ENCODE peak calls at places on chromosomes 13 and 19, in eight cellular contexts. One of them, this sample, is unnamed.

GRCh38 chr19:17874423-17875135 is 2.8 kb downstream of the SLC5A5 start:
- DNase-seq in mesothelial cell of epicardium: no peak
- DNase-seq in fibroblast of the aortic adventitia: no peak
- DNase-seq in astrocyte of the cerebellum: no peak
- DNase-seq in kidney epithelial cell: no peak
- DNase-seq in dorsolateral prefrontal cortex: no peak
- DNase-seq in AG04450: no peak
- DNase-seq in spleen: no peak
- DNase-seq in this sample: no peak

GRCh38 chr13:93283255-93283654 is 56.6 kb downstream of the GPC6 start:
- DNase-seq in mesothelial cell of epicardium: no peak
- DNase-seq in fibroblast of the aortic adventitia: no peak
- DNase-seq in astrocyte of the cerebellum: no peak
- DNase-seq in kidney epithelial cell: no peak
- DNase-seq in dorsolateral prefrontal cortex: no peak
- DNase-seq in AG04450: no peak
- DNase-seq in spleen: no peak
- DNase-seq in this sample: no peak

GRCh38 chr13:85436029-85436428 is 363.2 kb downstream of the SLITRK6 start:
- DNase-seq in mesothelial cell of epicardium: no peak
- DNase-seq in fibroblast of the aortic adventitia: no peak
- DNase-seq in astrocyte of the cerebellum: no peak
- DNase-seq in kidney epithelial cell: no peak
- DNase-seq in dorsolateral prefrontal cortex: no peak
- DNase-seq in AG04450: no peak
- DNase-seq in spleen: no peak
- DNase-seq in this sample: no peak

GRCh38 chr19:49534632-49535385 is 7.0 kb downstream of the RCN3 start:
- DNase-seq in mesothelial cell of epicardium: no peak
- DNase-seq in fibroblast of the aortic adventitia: no peak
- DNase-seq in astrocyte of the cerebellum: no peak
- DNase-seq in kidney epithelial cell: no peak
- DNase-seq in dorsolateral prefrontal cortex: no peak
- DNase-seq in AG04450: no peak
- DNase-seq in spleen: no peak
- DNase-seq in this sample: no peak

GRCh38 chr13:80249906-80250513 is 90.9 kb downstream of the SPRY2 start:
- DNase-seq in mesothelial cell of epicardium: no peak
- DNase-seq in fibroblast of the aortic adventitia: peak
- DNase-seq in astrocyte of the cerebellum: no peak
- DNase-seq in kidney epithelial cell: no peak
- DNase-seq in dorsolateral prefrontal cortex: no peak
- DNase-seq in AG04450: no peak
- DNase-seq in spleen: no peak
- DNase-seq in this sample: no peak

GRCh38 chr13:32951580-32951979 is 64.6 kb upstream of the KL start:
- DNase-seq in mesothelial cell of epicardium: no peak
- DNase-seq in fibroblast of the aortic adventitia: no peak
- DNase-seq in astrocyte of the cerebellum: no peak
- DNase-seq in kidney epithelial cell: no peak
- DNase-seq in dorsolateral prefrontal cortex: no peak
- DNase-seq in AG04450: no peak
- DNase-seq in spleen: no peak
- DNase-seq in this sample: no peak

GRCh38 chr19:42468273-42468796 is 25.6 kb upstream of the CXCL17 start:
- DNase-seq in mesothelial cell of epicardium: no peak
- DNase-seq in fibroblast of the aortic adventitia: peak
- DNase-seq in astrocyte of the cerebellum: no peak
- DNase-seq in kidney epithelial cell: no peak
- DNase-seq in dorsolateral prefrontal cortex: no peak
- DNase-seq in AG04450: peak
- DNase-seq in spleen: no peak
- DNase-seq in this sample: no peak

GRCh38 chr13:84430441-84430840 is 548.2 kb upstream of the SLITRK1 start:
- DNase-seq in mesothelial cell of epicardium: no peak
- DNase-seq in fibroblast of the aortic adventitia: peak
- DNase-seq in astrocyte of the cerebellum: no peak
- DNase-seq in kidney epithelial cell: no peak
- DNase-seq in dorsolateral prefrontal cortex: no peak
- DNase-seq in AG04450: no peak
- DNase-seq in spleen: no peak
- DNase-seq in this sample: no peak

GRCh38 chr13:113877149-113877990 is 13.5 kb upstream of the GAS6 start:
- DNase-seq in mesothelial cell of epicardium: no peak
- DNase-seq in fibroblast of the aortic adventitia: no peak
- DNase-seq in astrocyte of the cerebellum: no peak
- DNase-seq in kidney epithelial cell: no peak
- DNase-seq in dorsolateral prefrontal cortex: no peak
- DNase-seq in AG04450: no peak
- DNase-seq in spleen: no peak
- DNase-seq in this sample: peak

GRCh38 chr19:16016226-16017137 is 59.8 kb upstream of the TPM4 start:
- DNase-seq in mesothelial cell of epicardium: no peak
- DNase-seq in fibroblast of the aortic adventitia: no peak
- DNase-seq in astrocyte of the cerebellum: no peak
- DNase-seq in kidney epithelial cell: no peak
- DNase-seq in dorsolateral prefrontal cortex: peak
- DNase-seq in AG04450: no peak
- DNase-seq in spleen: no peak
- DNase-seq in this sample: no peak

GRCh38 chr19:45498411-45499195 is at the start of gene PPM1N:
- DNase-seq in mesothelial cell of epicardium: no peak
- DNase-seq in fibroblast of the aortic adventitia: no peak
- DNase-seq in astrocyte of the cerebellum: no peak
- DNase-seq in kidney epithelial cell: no peak
- DNase-seq in dorsolateral prefrontal cortex: no peak
- DNase-seq in AG04450: no peak
- DNase-seq in spleen: peak
- DNase-seq in this sample: peak

GRCh38 chr19:45717983-45718650 is 12.6 kb downstream of the FBXO46 start:
- DNase-seq in mesothelial cell of epicardium: no peak
- DNase-seq in fibroblast of the aortic adventitia: no peak
- DNase-seq in astrocyte of the cerebellum: no peak
- DNase-seq in kidney epithelial cell: no peak
- DNase-seq in dorsolateral prefrontal cortex: no peak
- DNase-seq in AG04450: no peak
- DNase-seq in spleen: peak
- DNase-seq in this sample: no peak

GRCh38 chr19:15297416-15298224 is 34.7 kb downstream of the BRD4 start:
- DNase-seq in mesothelial cell of epicardium: no peak
- DNase-seq in fibroblast of the aortic adventitia: peak
- DNase-seq in astrocyte of the cerebellum: no peak
- DNase-seq in kidney epithelial cell: no peak
- DNase-seq in dorsolateral prefrontal cortex: no peak
- DNase-seq in AG04450: peak
- DNase-seq in spleen: peak
- DNase-seq in this sample: no peak

GRCh38 chr19:49880162-49880869 is 2.8 kb downstream of the TBC1D17 start:
- DNase-seq in mesothelial cell of epicardium: no peak
- DNase-seq in fibroblast of the aortic adventitia: no peak
- DNase-seq in astrocyte of the cerebellum: no peak
- DNase-seq in kidney epithelial cell: no peak
- DNase-seq in dorsolateral prefrontal cortex: no peak
- DNase-seq in AG04450: no peak
- DNase-seq in spleen: no peak
- DNase-seq in this sample: no peak

GRCh38 chr19:45128109-45128508 is 32.7 kb downstream of the NKPD1 start:
- DNase-seq in mesothelial cell of epicardium: no peak
- DNase-seq in fibroblast of the aortic adventitia: no peak
- DNase-seq in astrocyte of the cerebellum: no peak
- DNase-seq in kidney epithelial cell: no peak
- DNase-seq in dorsolateral prefrontal cortex: no peak
- DNase-seq in AG04450: no peak
- DNase-seq in spleen: no peak
- DNase-seq in this sample: no peak

GRCh38 chr13:84684048-84684662 is 801.9 kb upstream of the SLITRK1 start:
- DNase-seq in mesothelial cell of epicardium: no peak
- DNase-seq in fibroblast of the aortic adventitia: no peak
- DNase-seq in astrocyte of the cerebellum: no peak
- DNase-seq in kidney epithelial cell: no peak
- DNase-seq in dorsolateral prefrontal cortex: no peak
- DNase-seq in AG04450: no peak
- DNase-seq in spleen: no peak
- DNase-seq in this sample: no peak

GRCh38 chr13:80473695-80474094 is 132.8 kb upstream of the SPRY2 start:
- DNase-seq in mesothelial cell of epicardium: no peak
- DNase-seq in fibroblast of the aortic adventitia: peak
- DNase-seq in astrocyte of the cerebellum: no peak
- DNase-seq in kidney epithelial cell: peak
- DNase-seq in dorsolateral prefrontal cortex: no peak
- DNase-seq in AG04450: no peak
- DNase-seq in spleen: no peak
- DNase-seq in this sample: no peak

GRCh38 chr19:55617426-55617825 is 6.9 kb downstream of the ZNF784 start:
- DNase-seq in mesothelial cell of epicardium: no peak
- DNase-seq in fibroblast of the aortic adventitia: no peak
- DNase-seq in astrocyte of the cerebellum: no peak
- DNase-seq in kidney epithelial cell: no peak
- DNase-seq in dorsolateral prefrontal cortex: no peak
- DNase-seq in AG04450: no peak
- DNase-seq in spleen: no peak
- DNase-seq in this sample: no peak

GRCh38 chr19:55620410-55620809 is 4.0 kb downstream of the ZNF784 start:
- DNase-seq in mesothelial cell of epicardium: no peak
- DNase-seq in fibroblast of the aortic adventitia: no peak
- DNase-seq in astrocyte of the cerebellum: no peak
- DNase-seq in kidney epithelial cell: no peak
- DNase-seq in dorsolateral prefrontal cortex: no peak
- DNase-seq in AG04450: no peak
- DNase-seq in spleen: no peak
- DNase-seq in this sample: no peak

GRCh38 chr19:55620951-55621672 is 3.3 kb downstream of the ZNF784 start:
- DNase-seq in mesothelial cell of epicardium: no peak
- DNase-seq in fibroblast of the aortic adventitia: no peak
- DNase-seq in astrocyte of the cerebellum: no peak
- DNase-seq in kidney epithelial cell: no peak
- DNase-seq in dorsolateral prefrontal cortex: no peak
- DNase-seq in AG04450: no peak
- DNase-seq in spleen: no peak
- DNase-seq in this sample: no peak

GRCh38 chr19:55618426-55618825 is 5.9 kb downstream of the ZNF784 start:
- DNase-seq in mesothelial cell of epicardium: no peak
- DNase-seq in fibroblast of the aortic adventitia: no peak
- DNase-seq in astrocyte of the cerebellum: no peak
- DNase-seq in kidney epithelial cell: no peak
- DNase-seq in dorsolateral prefrontal cortex: no peak
- DNase-seq in AG04450: no peak
- DNase-seq in spleen: no peak
- DNase-seq in this sample: no peak

DNA sequence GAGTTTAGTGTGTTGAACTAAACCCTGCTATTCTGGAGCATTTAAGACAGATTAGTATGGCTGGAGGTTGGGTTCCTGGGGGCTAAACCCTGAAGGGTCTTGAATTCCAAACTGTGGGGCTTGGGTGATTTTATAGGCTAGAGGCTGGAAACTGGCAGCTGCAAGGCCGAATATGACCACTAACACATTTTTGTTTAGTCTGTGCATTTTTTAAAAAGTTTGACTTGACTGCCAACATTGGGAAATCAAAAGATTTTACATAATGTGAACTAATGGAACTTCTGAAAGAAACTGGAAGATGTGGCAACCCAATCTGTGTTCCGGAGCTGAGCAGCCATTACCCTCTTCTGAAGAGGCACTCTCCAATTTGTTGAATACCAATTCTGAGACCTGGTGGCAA is 5.1 kb downstream of the ZNF784 start:
- DNase-seq in mesothelial cell of epicardium: no peak
- DNase-seq in fibroblast of the aortic adventitia: peak
- DNase-seq in astrocyte of the cerebellum: no peak
- DNase-seq in kidney epithelial cell: no peak
- DNase-seq in dorsolateral prefrontal cortex: no peak
- DNase-seq in AG04450: no peak
- DNase-seq in spleen: no peak
- DNase-seq in this sample: no peak
- TF ChIP-seq CTCF in mesothelial cell of epicardium: no peak
- TF ChIP-seq CTCF in fibroblast of the aortic adventitia: no peak
- TF ChIP-seq CTCF in astrocyte of the cerebellum: no peak
- TF ChIP-seq CTCF in kidney epithelial cell: no peak
- TF ChIP-seq CTCF in dorsolateral prefrontal cortex: no peak
- TF ChIP-seq CTCF in AG04450: no peak
- TF ChIP-seq CTCF in spleen: no peak
- TF ChIP-seq CTCF in this sample: no peak

DNA sequence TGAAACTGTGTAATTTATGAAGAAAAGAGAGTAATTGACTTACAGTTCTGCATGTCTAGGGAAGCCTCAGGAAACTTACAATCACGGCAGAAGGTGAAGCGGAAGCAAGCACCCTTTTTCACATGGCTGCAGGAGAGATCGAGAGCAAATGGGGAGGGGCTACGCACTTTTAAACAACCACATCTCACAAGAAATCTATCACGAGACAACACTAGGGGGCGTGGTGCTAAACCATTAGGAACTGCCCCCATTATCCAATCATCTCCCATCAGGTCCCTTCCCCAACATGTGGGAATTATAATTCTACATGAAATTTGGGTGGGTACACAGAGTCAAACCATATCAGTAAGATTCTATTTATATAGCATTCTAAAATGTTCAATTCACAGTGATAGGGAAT is 114.8 kb upstream of the TRPC4 start:
- DNase-seq in mesothelial cell of epicardium: no peak
- DNase-seq in fibroblast of the aortic adventitia: no peak
- DNase-seq in astrocyte of the cerebellum: no peak
- DNase-seq in kidney epithelial cell: no peak
- DNase-seq in dorsolateral prefrontal cortex: no peak
- DNase-seq in AG04450: no peak
- DNase-seq in spleen: no peak
- DNase-seq in this sample: no peak
- TF ChIP-seq CTCF in mesothelial cell of epicardium: no peak
- TF ChIP-seq CTCF in fibroblast of the aortic adventitia: peak
- TF ChIP-seq CTCF in astrocyte of the cerebellum: no peak
- TF ChIP-seq CTCF in kidney epithelial cell: peak
- TF ChIP-seq CTCF in dorsolateral prefrontal cortex: no peak
- TF ChIP-seq CTCF in AG04450: no peak
- TF ChIP-seq CTCF in spleen: no peak
- TF ChIP-seq CTCF in this sample: no peak

DNA sequence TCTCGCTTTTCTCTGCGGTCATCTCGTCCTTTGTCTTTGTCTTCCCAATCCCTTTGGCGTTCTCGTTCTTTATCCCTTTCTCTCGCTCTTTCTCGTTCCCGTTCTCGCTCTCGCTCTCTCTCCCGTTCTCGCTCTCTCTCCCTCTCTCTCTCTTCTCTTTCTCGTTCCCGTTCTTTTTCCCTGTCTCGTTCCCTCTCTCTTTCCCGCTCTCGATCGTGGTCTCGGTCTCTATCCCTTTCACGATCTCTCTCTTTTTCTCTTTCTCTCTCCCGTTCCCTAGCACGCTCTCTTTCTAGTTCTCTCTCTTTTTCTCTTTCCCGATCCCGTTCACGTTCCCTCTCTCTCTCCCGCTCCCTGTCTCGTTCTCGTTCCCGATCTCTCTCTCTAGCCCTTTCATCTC is 77.2 kb downstream of the ZC3H13 start:
- DNase-seq in mesothelial cell of epicardium: no peak
- DNase-seq in fibroblast of the aortic adventitia: no peak
- DNase-seq in astrocyte of the cerebellum: no peak
- DNase-seq in kidney epithelial cell: no peak
- DNase-seq in dorsolateral prefrontal cortex: no peak
- DNase-seq in AG04450: no peak
- DNase-seq in spleen: no peak
- DNase-seq in this sample: no peak
- TF ChIP-seq CTCF in mesothelial cell of epicardium: no peak
- TF ChIP-seq CTCF in fibroblast of the aortic adventitia: no peak
- TF ChIP-seq CTCF in astrocyte of the cerebellum: no peak
- TF ChIP-seq CTCF in kidney epithelial cell: no peak
- TF ChIP-seq CTCF in dorsolateral prefrontal cortex: no peak
- TF ChIP-seq CTCF in AG04450: no peak
- TF ChIP-seq CTCF in spleen: no peak
- TF ChIP-seq CTCF in this sample: no peak

GRCh38 chr19:37719927-37720265 is 335 bp upstream of the ZNF607 start:
- DNase-seq in mesothelial cell of epicardium: no peak
- DNase-seq in fibroblast of the aortic adventitia: no peak
- DNase-seq in astrocyte of the cerebellum: no peak
- DNase-seq in kidney epithelial cell: no peak
- DNase-seq in dorsolateral prefrontal cortex: no peak
- DNase-seq in AG04450: no peak
- DNase-seq in spleen: no peak
- DNase-seq in this sample: no peak
- TF ChIP-seq CTCF in mesothelial cell of epicardium: no peak
- TF ChIP-seq CTCF in fibroblast of the aortic adventitia: no peak
- TF ChIP-seq CTCF in astrocyte of the cerebellum: no peak
- TF ChIP-seq CTCF in kidney epithelial cell: no peak
- TF ChIP-seq CTCF in dorsolateral prefrontal cortex: no peak
- TF ChIP-seq CTCF in AG04450: no peak
- TF ChIP-seq CTCF in spleen: no peak
- TF ChIP-seq CTCF in this sample: no peak

This sample was measured in GM10248.